ENCODE peak calls at places on chromosomes 4 and X, in eight cellular contexts. S is AG09309; L is PC-3; K is heart right ventricle; J is lower leg skin; B is gastrocnemius medialis; N is cardiac muscle cell; C is CD4-positive, alpha-beta memory T cell. P is an unnamed sample.

GRCh38 chr4:168521736-168522135 is 24.9 kb downstream of the PALLD start:
- DNase-seq in K (no peak), B (no peak), C (no peak), S (no peak), L (no peak), N (no peak), J (no peak), P (no peak)

GRCh38 chrX:136863826-136864225 is 16.7 kb downstream of the RBMX start:
- DNase-seq in K (no peak), B (no peak), S (no peak), C (no peak), J (no peak), N (no peak), L (no peak), P (no peak)

GRCh38 chr4:7365472-7366179 is 69.1 kb downstream of the PSAPL1 start:
- DNase-seq in K (peak; percentile 43), L (no peak), C (no peak), S (no peak), J (no peak), N (no peak), B (peak; percentile 21), P (no peak)

GRCh38 chr4:145216532-145216931 is 36.1 kb upstream of the OTUD4 start:
- DNase-seq in C (no peak), J (no peak), N (no peak), K (no peak), B (no peak), L (peak; percentile 61), S (peak; percentile 13), P (no peak)

GRCh38 chr4:73726000-73726399 is 14.4 kb upstream of the CXCL8 start:
- DNase-seq in J (no peak), S (no peak), K (no peak), N (no peak), B (no peak), L (peak; percentile 99), C (no peak), P (no peak)

GRCh38 chrX:153953342-153953830 is 8.9 kb upstream of the RENBP start:
- DNase-seq in L (peak; percentile 64), K (peak; percentile 68), J (peak; percentile 94), S (no peak), C (peak; percentile 77), B (peak; percentile 32), N (peak; percentile 69), P (no peak)

GRCh38 chr4:10008208-10009005 is 12.9 kb downstream of the SLC2A9 start:
- DNase-seq in S (no peak), C (no peak), L (peak; percentile 78), K (no peak), J (no peak), N (no peak), B (no peak), P (no peak)

GRCh38 chr4:158484173-158484885 is 37.4 kb upstream of the RXFP1 start:
- DNase-seq in B (no peak), K (no peak), C (no peak), J (no peak), S (peak; percentile 47), L (peak; percentile 75), N (no peak), P (no peak)

GRCh38 chr4:89899157-89899556 is 4.5 kb downstream of the MMRN1 start:
- DNase-seq in K (no peak), B (no peak), J (no peak), L (no peak), C (no peak), S (no peak), N (no peak), P (no peak)

GRCh38 chr4:177393236-177393635 is 49.0 kb downstream of the AGA start:
- DNase-seq in J (no peak), S (no peak), K (no peak), L (no peak), C (peak; percentile 35), N (no peak), B (no peak), P (no peak)

GRCh38 chrX:68332156-68332823 is 101.0 kb downstream of the OPHN1 start:
- DNase-seq in S (no peak), K (no peak), J (no peak), B (no peak), L (no peak), C (no peak), N (no peak), P (no peak)

GRCh38 chr4:93031431-93032098 is 727.8 kb downstream of the GRID2 start:
- DNase-seq in N (no peak), S (no peak), B (no peak), C (no peak), L (no peak), J (no peak), K (no peak), P (no peak)

GRCh38 chrX:53287493-53288138 is 6.2 kb upstream of the IQSEC2 start:
- DNase-seq in J (peak; percentile 92), N (peak; percentile 4), K (peak; percentile 68), L (peak; percentile 84), S (no peak), C (peak; percentile 42), B (peak; percentile 75), P (peak; percentile 81)

GRCh38 chrX:68503830-68504229 is 5.0 kb downstream of the YIPF6 start:
- DNase-seq in N (no peak), S (no peak), B (no peak), K (no peak), L (peak; percentile 37), J (no peak), C (no peak), P (no peak)

GRCh38 chr4:21888195-21888976 is 60.2 kb downstream of the KCNIP4 start:
- DNase-seq in S (peak; percentile 87), N (no peak), L (peak; percentile 90), K (no peak), C (no peak), B (no peak), J (no peak), P (no peak)

GRCh38 chr4:42151568-42152506 is 618 bp downstream of the BEND4 start:
- DNase-seq in L (no peak), N (peak; percentile 72), K (no peak), C (no peak), B (no peak), S (no peak), J (no peak), P (no peak)

GRCh38 chrX:110985470-110985869 is 110.5 kb upstream of the PAK3 start:
- DNase-seq in L (peak; percentile 38), J (no peak), B (no peak), C (no peak), S (no peak), N (no peak), K (no peak), P (no peak)

GRCh38 chr4:139887378-139887801 is 221.8 kb downstream of the MGST2 start:
- DNase-seq in K (no peak), L (no peak), B (no peak), C (no peak), J (no peak), N (no peak), S (no peak), P (no peak)
- H3K4me3 ChIP-seq in K (no peak overlapping the region), L (peak overlapping the region; percentile 73), B (peak overlapping the region; percentile 19), C (no peak overlapping the region), J (no peak overlapping the region), N (no peak overlapping the region), S (no peak overlapping the region), P (peak overlapping the region; percentile 40)

GRCh38 chr4:40309250-40309774 is 25.8 kb upstream of the CHRNA9 start:
- DNase-seq in N (peak; percentile 92), K (peak; percentile 86), B (peak; percentile 49), L (peak; percentile 86), S (no peak), C (peak; percentile 84), J (peak; percentile 97), P (peak; percentile 93)

GRCh38 chr4:40306203-40306602 is 28.9 kb upstream of the CHRNA9 start:
- DNase-seq in N (no peak), J (no peak), L (no peak), B (no peak), C (no peak), S (no peak), K (no peak), P (no peak)

GRCh38 chr4:40306991-40307390 is 28.1 kb upstream of the CHRNA9 start:
- DNase-seq in K (no peak), B (no peak), L (no peak), N (no peak), C (no peak), S (no peak), J (no peak), P (no peak)

GRCh38 chr4:40308528-40309122 is 26.5 kb upstream of the CHRNA9 start:
- DNase-seq in S (no peak), L (no peak), J (no peak), B (no peak), K (no peak), C (no peak), N (no peak), P (no peak)

GRCh38 chr4:40307627-40308497 is 27.3 kb upstream of the CHRNA9 start:
- DNase-seq in C (peak; percentile 70), N (no peak), K (peak; percentile 13), S (no peak), L (no peak), B (no peak), J (no peak), P (peak; percentile 70)
- H3K4me3 ChIP-seq in C (no peak overlapping the region), N (no peak overlapping the region), K (no peak overlapping the region), S (no peak overlapping the region), L (no peak overlapping the region), B (no peak overlapping the region), J (no peak overlapping the region), P (no peak overlapping the region)

GRCh38 chr4:2402941-2403340 is 15.5 kb downstream of the ZFYVE28 start:
- DNase-seq in L (no peak), N (no peak), C (no peak), S (no peak), J (no peak), K (no peak), B (no peak), P (no peak)
- H3K4me3 ChIP-seq in L (peak overlapping the region; percentile 63), N (no peak overlapping the region), C (no peak overlapping the region), S (no peak overlapping the region), J (no peak overlapping the region), K (no peak overlapping the region), B (peak overlapping the region; percentile 27), P (no peak overlapping the region)

GRCh38 chrX:69614896-69615295 is 1.0 kb upstream of the EDA start:
- DNase-seq in N (no peak), L (no peak), K (no peak), C (no peak), B (no peak), S (no peak), J (no peak), P (no peak)

GRCh38 chrX:69613946-69614345 is 2.0 kb upstream of the EDA start:
- DNase-seq in C (no peak), S (no peak), L (no peak), K (no peak), B (no peak), N (no peak), J (no peak), P (no peak)

GRCh38 chrX:69616520-69617203 is 749 bp downstream of the EDA start:
- DNase-seq in J (peak; percentile 85), K (peak; percentile 27), C (no peak), B (no peak), L (no peak), N (peak; percentile 16), S (no peak), P (no peak)

GRCh38 chrX:69615779-69616519 is at the start of gene EDA:
- DNase-seq in J (peak; percentile 93), N (peak; percentile 91), B (peak; percentile 60), K (peak; percentile 88), S (no peak), L (peak; percentile 77), C (peak; percentile 68), P (peak; percentile 27)

DNA sequence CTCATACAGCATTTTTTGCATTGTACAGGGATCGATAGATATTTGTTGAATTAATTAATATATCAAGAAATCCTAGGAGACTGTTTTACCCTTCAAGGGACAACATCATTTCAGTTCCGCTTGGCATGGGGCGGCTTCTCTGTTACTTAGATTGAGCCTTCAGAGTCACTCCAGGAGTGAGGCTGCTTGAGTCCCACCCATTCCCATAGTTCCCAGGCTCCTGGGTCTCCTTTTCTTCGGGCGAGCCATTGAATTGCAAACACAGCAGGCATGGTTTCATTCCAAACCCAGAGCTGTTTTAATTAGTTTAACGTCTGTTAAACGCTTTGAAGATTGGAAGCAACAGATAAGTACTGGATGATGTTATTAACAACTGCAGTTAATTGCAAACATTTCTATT is 590 bp upstream of the EDA start:
- DNase-seq in S (no peak), J (no peak), K (no peak), N (no peak), L (no peak), B (no peak), C (no peak), P (no peak)
- H3K4me3 ChIP-seq in S (no peak overlapping the region), J (no peak overlapping the region), K (no peak overlapping the region), N (peak overlapping the region; percentile 17), L (peak overlapping the region; percentile 62), B (peak overlapping the region; percentile 84), C (no peak overlapping the region), P (peak overlapping the region; percentile 26)